ENCODE peak calls at places on chromosomes 7 and 10, in ten cellular contexts. K is A549; R is fibroblast of lung; A is testis; C is OCI-LY7; O is HepG2; W is PC-3; Q is CD8-positive, alpha-beta T cell; Z is heart right ventricle; D is Peyer's patch. N is an unnamed sample.

GRCh38 chr10:102620138-102620591 is 24.1 kb upstream of the TRIM8 start:
- DNase-seq in K (no peak), W (no peak), D (peak; percentile 64), C (no peak), Q (no peak), O (no peak), Z (peak; percentile 82), R (no peak), A (peak; percentile 73), N (no peak)

GRCh38 chr7:12031638-12032037 is 179.5 kb upstream of the TMEM106B start:
- DNase-seq in R (peak; percentile 41), Z (no peak), K (no peak), O (no peak), C (no peak), W (peak; percentile 71), Q (no peak), D (no peak), A (no peak), N (no peak)

GRCh38 chr7:116478834-116479233 is 20.7 kb upstream of the CAV2 start:
- DNase-seq in K (no peak), Z (no peak), Q (no peak), D (no peak), O (no peak), A (no peak), C (no peak), W (no peak), R (no peak), N (no peak)

GRCh38 chr7:119196183-119196582 is 971.7 kb downstream of the ANKRD7 start:
- DNase-seq in D (no peak), Z (no peak), R (no peak), C (no peak), A (no peak), K (no peak), Q (no peak), O (no peak), W (no peak), N (no peak)

GRCh38 chr10:12797471-12798262 is 203.8 kb downstream of the CCDC3 start:
- DNase-seq in R (peak; percentile 21), Q (no peak), D (no peak), K (no peak), Z (no peak), O (no peak), W (no peak), C (no peak), A (no peak), N (no peak)

GRCh38 chr10:23386052-23386451 is 41.5 kb upstream of the C10orf67 start:
- DNase-seq in Q (no peak), C (no peak), O (no peak), A (no peak), K (no peak), D (no peak), W (no peak), Z (no peak), R (no peak), N (no peak)

GRCh38 chr7:26686448-26686981 is 177.9 kb downstream of the SKAP2 start:
- DNase-seq in W (peak; percentile 63), K (no peak), C (peak; percentile 45), D (no peak), Q (no peak), O (peak; percentile 68), R (peak; percentile 97), Z (no peak), A (no peak), N (peak; percentile 38)

GRCh38 chr10:90923111-90923731 is 2.3 kb upstream of the ANKRD1 start:
- DNase-seq in C (no peak), D (no peak), W (no peak), R (no peak), K (no peak), O (no peak), Q (no peak), Z (no peak), A (no peak), N (no peak)

GRCh38 chr10:26227786-26228185 is 11.2 kb downstream of the GAD2 start:
- DNase-seq in Q (no peak), K (no peak), W (no peak), Z (no peak), C (no peak), A (no peak), R (no peak), O (no peak), D (no peak), N (no peak)

GRCh38 chr7:40983106-40983505 is 719.8 kb downstream of the INHBA start:
- DNase-seq in K (no peak), O (no peak), C (no peak), Q (no peak), R (no peak), D (no peak), A (no peak), W (no peak), Z (no peak), N (no peak)

GRCh38 chr10:113631680-113632079 is 32.2 kb downstream of the NRAP start:
- DNase-seq in O (no peak), Q (no peak), C (no peak), Z (no peak), R (no peak), D (no peak), K (no peak), A (no peak), W (no peak), N (no peak)

GRCh38 chr10:78800535-78801320 is 268.0 kb upstream of the ZMIZ1 start:
- DNase-seq in D (no peak), W (no peak), O (no peak), Q (no peak), Z (no peak), R (no peak), K (no peak), A (no peak), C (no peak), N (no peak)

GRCh38 chr7:32937344-32938174 is 19.7 kb upstream of the FKBP9 start:
- DNase-seq in Q (no peak), K (no peak), O (peak; percentile 40), R (peak; percentile 78), C (no peak), A (peak; percentile 46), Z (no peak), D (no peak), W (no peak), N (no peak)

GRCh38 chr10:35640951-35641429 is 1.1 kb downstream of the FZD8 start:
- DNase-seq in W (peak; percentile 97), Z (peak; percentile 67), C (peak; percentile 83), Q (no peak), O (peak; percentile 32), A (peak; percentile 69), K (peak; percentile 50), R (peak; percentile 82), D (peak; percentile 76), N (peak; percentile 20)

GRCh38 chr10:132179551-132180392 is 7.0 kb upstream of the DPYSL4 start:
- DNase-seq in R (no peak), Q (no peak), A (no peak), C (no peak), W (peak; percentile 53), Z (no peak), D (no peak), O (peak; percentile 27), K (no peak), N (no peak)

DNA sequence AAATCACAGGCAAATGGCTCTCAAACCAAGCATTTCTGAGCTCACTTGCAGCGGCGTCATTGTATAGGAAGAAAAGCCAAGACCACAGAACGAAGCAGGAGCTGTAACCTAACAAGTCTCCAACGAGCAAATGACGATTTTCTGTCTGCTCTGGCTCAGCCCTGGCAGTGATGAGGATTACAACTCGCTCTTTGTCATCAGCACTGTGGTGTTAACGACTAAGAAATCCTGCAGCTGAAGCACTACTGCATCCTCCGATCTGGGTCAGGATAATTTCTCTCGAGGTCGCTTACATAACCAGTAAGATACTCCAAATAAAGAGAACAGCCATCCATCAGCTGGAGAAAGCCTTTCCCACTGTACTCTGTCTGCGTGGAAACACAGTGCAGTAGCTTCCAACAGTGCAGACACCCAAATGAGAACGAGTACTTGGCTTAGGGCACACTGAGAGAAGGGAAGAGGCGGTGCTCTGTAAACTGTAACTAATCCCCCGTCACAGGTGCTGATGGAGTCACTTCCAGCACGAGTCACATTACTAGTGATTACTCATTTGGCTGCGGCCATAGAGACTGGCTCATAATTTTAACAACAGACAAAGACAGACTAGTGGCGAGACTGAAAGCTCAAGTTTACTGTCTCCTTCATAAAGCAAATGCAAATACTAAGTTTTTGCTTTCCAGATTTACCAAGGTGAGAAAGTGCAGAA is 135.8 kb downstream of the NRBF2 start:
- DNase-seq in D (peak; percentile 68), R (peak; percentile 95), Z (peak; percentile 21), C (peak; percentile 95), K (peak; percentile 71), A (peak; percentile 89), Q (peak; percentile 55), W (peak; percentile 100), O (peak; percentile 92), N (peak; percentile 98)
- TF ChIP-seq CTCF in D (peak; percentile 86), R (no peak), Z (peak; percentile 49), C (peak; percentile 55), K (no peak), A (peak; percentile 32), Q (peak; percentile 23), W (peak; percentile 63), O (no peak), N (no peak)

DNA sequence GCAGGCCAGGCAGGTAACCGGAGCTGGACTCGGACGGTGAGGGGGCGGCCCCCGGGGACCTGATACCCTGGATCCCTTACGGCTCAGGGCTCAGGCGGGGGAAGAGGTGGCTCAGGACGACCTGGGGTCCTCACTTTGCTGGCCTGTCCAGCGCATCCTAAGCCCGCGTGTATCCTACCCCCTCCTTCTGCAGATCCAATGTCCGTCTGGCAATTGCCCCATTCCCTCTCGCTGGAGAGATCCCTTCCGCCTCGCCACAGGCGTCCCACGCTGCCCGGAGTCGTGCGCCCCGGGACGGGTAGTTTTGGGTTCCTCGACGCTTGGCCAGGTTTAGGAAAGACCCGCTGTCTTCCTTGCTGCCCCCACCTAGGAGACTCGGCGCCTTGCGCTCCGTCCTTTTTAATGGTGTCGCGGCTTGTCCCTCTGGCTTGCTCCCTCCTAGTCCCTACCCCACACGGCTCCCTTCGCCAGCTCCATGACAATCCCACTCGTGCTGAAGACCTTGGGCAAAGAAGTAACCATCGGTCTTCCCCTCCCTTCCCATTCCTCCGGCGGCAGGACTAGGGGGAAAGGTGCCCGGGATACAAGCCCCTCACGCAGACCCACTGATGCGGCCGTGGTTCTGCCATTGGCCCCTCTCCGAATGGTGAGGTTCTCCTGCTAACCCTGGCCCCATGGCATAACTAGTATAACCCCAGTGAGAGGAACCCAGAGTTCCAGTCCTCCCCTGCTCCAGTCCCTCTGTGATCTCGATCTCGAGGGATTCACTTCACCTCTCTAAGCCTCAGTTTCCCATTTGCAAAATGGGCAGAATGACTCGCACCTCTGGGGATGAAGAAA is 170.3 kb downstream of the UBE2H start:
- DNase-seq in R (no peak), O (no peak), Q (no peak), K (no peak), D (no peak), A (no peak), C (no peak), Z (no peak), W (no peak), N (no peak)
- H3K4me1 ChIP-seq in R (no peaks in the 10 kb centered on the region), O (peaks cover 24% of the 10 kb centered on the region), Q (peaks cover 65% of the 10 kb centered on the region), K (peaks cover 12% of the 10 kb centered on the region), D (peaks cover 60% of the 10 kb centered on the region), A (peaks cover 21% of the 10 kb centered on the region), C (peaks cover 24% of the 10 kb centered on the region), Z (peaks cover 74% of the 10 kb centered on the region), W (peaks cover 15% of the 10 kb centered on the region), N (peaks cover 9% of the 10 kb centered on the region)

GRCh38 chr7:106282852-106283251 is 1.9 kb downstream of the NAMPT start:
- DNase-seq in Q (no peak), K (no peak), D (no peak), O (no peak), Z (no peak), C (no peak), R (no peak), A (no peak), W (no peak), N (no peak)
- H3K4me3 ChIP-seq in Q (no peak overlapping the region), K (peak overlapping the region; percentile 70), D (no peak overlapping the region), O (peak overlapping the region; percentile 90), Z (peak overlapping the region; percentile 77), C (peak overlapping the region; percentile 90), R (peak overlapping the region; percentile 50), A (no peak overlapping the region), W (peak overlapping the region; percentile 78), N (peak overlapping the region; percentile 90)

GRCh38 chr7:157136372-157136771 is 2.4 kb upstream of the UBE3C start:
- DNase-seq in R (peak; percentile 72), W (peak; percentile 68), D (no peak), C (peak; percentile 34), A (no peak), Q (no peak), O (peak; percentile 49), Z (no peak), K (peak; percentile 49), N (no peak)
- TF ChIP-seq CTCF in R (peak; percentile 22), W (peak; percentile 54), D (peak; percentile 40), C (peak; percentile 56), A (peak; percentile 2), Q (no peak), O (peak; percentile 26), Z (no peak), K (peak; percentile 17), N (no peak)

N was measured in Panc1.